ENCODE peak calls at places on chromosomes 13 and 19, in six cellular contexts. N is HepG2, T is H1, X is SK-N-SH, Z is K562, P is GM12878. W is an unnamed sample.
A peak's percentile ranks its signal among the peaks of the same experiment; 100 is the strongest.

GRCh38 chr19:38564981-38565685 is 52.6 kb downstream of the MAP4K1 start:
- DNase-seq in T (no peak), Z (no peak), P (no peak), X (peak; percentile 78), N (no peak), W (no peak)

GRCh38 chr19:1416014-1416841 is 8.8 kb downstream of the DAZAP1 start:
- DNase-seq in N (no peak), X (no peak), P (no peak), Z (no peak), T (no peak), W (no peak)

GRCh38 chr19:1373534-1374249 is 10.0 kb upstream of the NDUFS7 start:
- DNase-seq in P (no peak), N (peak; percentile 90), Z (no peak), X (no peak), T (no peak), W (no peak)

GRCh38 chr19:14472202-14472961 is 2.8 kb downstream of the PTGER1 start:
- DNase-seq in T (peak; percentile 98), X (peak; percentile 96), P (no peak), N (no peak), Z (peak; percentile 90), W (no peak)

GRCh38 chr19:40954573-40954972 is 36.5 kb upstream of the CYP2B6 start:
- DNase-seq in T (no peak), N (no peak), P (no peak), Z (no peak), X (no peak), W (no peak)

GRCh38 chr19:34556500-34556899 is 74.9 kb downstream of the WTIP start:
- DNase-seq in N (peak; percentile 13), X (no peak), P (no peak), Z (peak; percentile 28), T (peak; percentile 66), W (peak; percentile 18)

GRCh38 chr19:55041627-55042343 is 3.7 kb upstream of the GP6 start:
- DNase-seq in X (no peak), T (no peak), N (no peak), Z (peak; percentile 59), P (no peak), W (no peak)

GRCh38 chr13:110233682-110234280 is 73.2 kb downstream of the COL4A1 start:
- DNase-seq in N (no peak), X (no peak), P (no peak), Z (no peak), T (peak; percentile 20), W (no peak)

GRCh38 chr19:55018216-55018615 is 19.8 kb downstream of the GP6 start:
- DNase-seq in Z (peak; percentile 5), T (no peak), X (no peak), P (no peak), N (no peak), W (no peak)

GRCh38 chr13:111474136-111475002 is 153.9 kb downstream of the TEX29 start:
- DNase-seq in N (peak; percentile 18), T (peak; percentile 47), P (no peak), X (peak; percentile 75), Z (peak; percentile 17), W (peak; percentile 36)

GRCh38 chr19:13146763-13147563 is 3.2 kb downstream of the STX10 start:
- DNase-seq in X (peak; percentile 67), T (no peak), N (no peak), Z (no peak), P (no peak), W (peak; percentile 82)

GRCh38 chr19:13024958-13025653 is 29.8 kb downstream of the NFIX start:
- DNase-seq in Z (no peak), P (no peak), N (no peak), T (peak; percentile 72), X (no peak), W (no peak)

GRCh38 chr13:71602327-71602726 is 264.7 kb downstream of the DACH1 start:
- DNase-seq in T (no peak), X (no peak), Z (no peak), N (no peak), P (no peak), W (no peak)

GRCh38 chr19:46834121-46834520 is 16.5 kb downstream of the AP2S1 start:
- DNase-seq in Z (no peak), T (no peak), P (no peak), N (no peak), X (peak; percentile 74), W (no peak)

GRCh38 chr19:10068205-10068604 is 17.9 kb upstream of the SHFL start:
- DNase-seq in N (no peak), T (no peak), X (no peak), P (no peak), Z (no peak), W (no peak)

DNA sequence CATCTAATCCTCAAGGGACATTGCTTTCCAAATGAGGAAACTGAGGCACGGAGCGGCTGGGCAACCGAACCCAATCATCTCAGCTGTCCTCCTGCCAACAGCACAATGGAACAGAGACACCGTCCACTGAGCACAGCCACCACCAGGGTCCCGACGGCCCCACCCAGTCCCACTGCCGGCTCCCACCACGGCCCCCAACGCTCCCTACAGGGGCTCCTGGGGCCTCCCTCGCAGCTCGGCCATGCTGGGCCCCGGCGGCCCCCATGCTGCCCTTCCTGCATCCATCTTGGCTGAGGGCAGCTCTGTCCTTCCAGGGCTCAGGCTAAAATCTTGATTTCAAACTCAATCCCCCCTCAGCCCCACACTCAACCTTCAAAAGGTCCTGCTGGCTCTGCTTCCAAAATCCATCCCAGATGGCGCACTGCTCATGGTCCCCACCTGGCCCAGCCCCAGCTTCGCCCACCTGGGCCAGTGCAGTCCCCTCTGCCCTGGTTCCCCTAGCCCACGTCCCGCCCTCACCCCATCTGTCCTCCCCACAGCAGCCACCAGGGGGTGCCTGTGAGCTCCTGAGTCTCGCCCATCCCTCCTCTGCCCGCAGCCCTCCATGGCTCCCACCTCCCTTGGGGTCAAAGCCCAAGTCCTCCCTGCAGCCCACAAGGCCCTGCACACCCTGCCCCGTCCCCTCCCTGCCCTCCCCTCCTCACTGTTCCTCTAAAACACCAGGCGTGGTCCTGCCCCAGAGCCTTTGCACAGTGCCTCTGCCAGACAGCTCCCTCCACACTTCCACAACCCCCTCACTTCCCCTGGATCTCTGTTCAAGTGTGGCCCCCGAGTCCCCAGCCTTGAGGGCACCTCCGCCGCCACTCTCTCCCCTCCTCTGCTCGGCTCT is 7.9 kb downstream of the PIP5K1C start:
- DNase-seq in T (peak; percentile 84), N (no peak), X (peak; percentile 82), P (no peak), Z (peak; percentile 65), W (no peak)
- TF ChIP-seq CTCF in T (peak; percentile 70), N (peak; percentile 72), X (peak; percentile 57), P (peak; percentile 67), Z (peak; percentile 77), W (peak; percentile 11)

GRCh38 chr19:5306531-5306930 is 34.1 kb downstream of the PTPRS start:
- DNase-seq in X (no peak), P (no peak), Z (no peak), T (no peak), N (no peak), W (no peak)

GRCh38 chr19:5307655-5308054 is 33.0 kb downstream of the PTPRS start:
- DNase-seq in N (no peak), T (no peak), Z (no peak), X (no peak), P (no peak), W (no peak)

GRCh38 chr19:5309438-5310204 is 31.0 kb downstream of the PTPRS start:
- DNase-seq in P (no peak), Z (no peak), N (no peak), T (peak; percentile 59), X (peak; percentile 65), W (no peak)

GRCh38 chr19:5312058-5312457 is 28.6 kb downstream of the PTPRS start:
- DNase-seq in N (no peak), X (no peak), Z (no peak), T (no peak), P (no peak), W (no peak)

GRCh38 chr19:5308471-5309437 is 31.9 kb downstream of the PTPRS start:
- DNase-seq in T (no peak), X (peak; percentile 89), P (no peak), N (no peak), Z (peak; percentile 47), W (no peak)
- TF ChIP-seq POLR2AphosphoS5 in T (peak; percentile 97), X (peak; percentile 99), P (no peak), N (no peak), Z (peak; percentile 99), W (no peak)

DNA sequence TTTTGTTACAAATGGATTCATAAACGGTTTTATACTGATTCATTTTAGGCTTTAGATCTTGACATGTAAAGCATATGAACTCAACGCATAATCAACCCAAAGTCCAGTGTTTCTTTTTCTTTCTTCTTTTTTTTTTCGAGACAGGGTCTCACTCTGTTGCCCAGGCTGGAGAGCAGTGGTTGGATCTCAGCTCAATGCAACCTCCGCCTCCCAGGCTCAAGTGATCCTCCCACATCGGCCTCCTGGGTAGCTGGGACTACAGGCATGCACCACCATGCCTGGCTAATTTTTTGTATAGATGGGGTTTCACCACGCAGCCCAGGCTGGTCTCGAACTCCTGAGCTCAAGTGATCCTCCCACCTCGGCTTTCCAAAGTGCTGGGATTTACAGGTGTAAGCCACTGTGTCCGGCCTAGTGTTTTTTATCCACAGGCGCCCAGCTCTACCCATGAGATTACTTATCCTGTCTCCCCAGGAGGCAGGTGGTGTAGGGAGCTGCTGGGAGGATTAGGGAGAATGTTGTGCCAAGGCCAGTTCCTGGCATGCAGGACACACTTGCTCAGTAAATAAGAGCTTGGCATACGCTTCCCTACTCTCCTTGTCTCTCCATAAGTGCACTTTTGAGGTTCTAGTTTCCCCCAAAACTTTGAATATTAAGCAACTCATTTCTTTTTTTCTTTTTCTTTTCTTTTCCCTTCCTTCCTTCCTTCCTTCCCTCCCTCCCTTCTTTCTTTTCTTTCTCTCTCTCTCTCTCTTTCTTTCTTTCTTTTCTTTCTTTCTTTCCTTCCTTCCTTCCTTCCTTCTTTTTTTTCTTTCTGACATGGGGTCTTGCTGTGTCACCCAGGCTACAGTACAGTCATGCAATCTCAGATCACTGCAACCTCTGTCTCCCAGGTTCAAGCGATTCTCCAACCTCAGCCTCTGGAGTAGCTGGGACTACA is 4.8 kb upstream of the CEBPA start:
- DNase-seq in Z (no peak), N (no peak), T (no peak), X (no peak), P (no peak), W (no peak)
- TF ChIP-seq GABPA in Z (no peak), N (no peak), T (no peak), X (no peak), P (no peak), W (no peak)

GRCh38 chr13:100526299-100527030 is 62.1 kb downstream of the GGACT start:
- DNase-seq in X (no peak), P (no peak), T (no peak), Z (no peak), N (no peak), W (no peak)
- TF ChIP-seq CTCF in X (no peak), P (no peak), T (no peak), Z (no peak), N (no peak), W (no peak)

GRCh38 chr19:6736169-6736916 is 1.0 kb downstream of the GPR108 start:
- DNase-seq in Z (no peak), P (peak; percentile 67), T (peak; percentile 76), X (peak; percentile 83), N (peak; percentile 81), W (peak; percentile 90)
- TF ChIP-seq POLR2AphosphoS5 in Z (peak; percentile 60), P (peak; percentile 70), T (peak; percentile 32), X (no peak), N (no peak), W (no peak)

GRCh38 chr13:49938274-49938673 is 2.1 kb upstream of the SPRYD7 start:
- DNase-seq in Z (no peak), X (no peak), P (no peak), N (peak; percentile 24), T (no peak), W (no peak)
- TF ChIP-seq GABPA in Z (no peak), X (no peak), P (peak; percentile 40), N (peak; percentile 27), T (no peak), W (no peak)